ENCODE peak calls at places on chromosomes 7 and 10, in eight cellular contexts. Z is Caki2; C is smooth muscle cell of the brain vasculature; X is HuH-7.5; P is nephron progenitor cell; F is mesendoderm; K is iPS DF 19.7; N is stimulated activated CD4-positive, alpha-beta T cell treated with anti-CD3 and anti-CD28 coated beads, Interleukin-2, amount 100 ng/mL, for 24 hours. E is an unnamed sample.

GRCh38 chr7:102107474-102108104 is 179.1 kb upstream of the SH2B2 start:
- DNase-seq in Z (no peak), C (no peak), X (no peak), P (no peak), F (no peak), K (no peak), N (no peak), E (no peak)

GRCh38 chr7:124686543-124687161 is 78.9 kb downstream of the GPR37 start:
- DNase-seq in Z (no peak), C (no peak), X (no peak), P (no peak), F (no peak), K (no peak), N (no peak), E (no peak)

GRCh38 chr10:12566161-12567115 is 217.1 kb downstream of the CAMK1D start:
- DNase-seq in Z (no peak), C (peak; percentile 6), X (no peak), P (no peak), F (no peak), K (no peak), N (no peak), E (no peak)

GRCh38 chr7:33537078-33537477 is 368.3 kb upstream of the BMPER start:
- DNase-seq in Z (no peak), C (no peak), X (no peak), P (no peak), F (no peak), K (no peak), N (no peak), E (no peak)

GRCh38 chr10:5656737-5657579 is 9.4 kb downstream of the ASB13 start:
- DNase-seq in Z (no peak), C (no peak), X (no peak), P (no peak), F (no peak), K (no peak), N (no peak), E (no peak)

GRCh38 chr10:43606323-43607198 is at the start of gene ZNF485:
- DNase-seq in Z (peak; percentile 48), C (no peak), X (peak; percentile 43), P (peak; percentile 71), F (peak; percentile 82), K (peak; percentile 54), N (peak; percentile 73), E (peak; percentile 90)

GRCh38 chr7:128379900-128380806 is 18.7 kb upstream of the PRRT4 start:
- DNase-seq in Z (no peak), C (no peak), X (no peak), P (no peak), F (no peak), K (no peak), N (no peak), E (no peak)

GRCh38 chr10:128103229-128103714 is 23.0 kb downstream of the MKI67 start:
- DNase-seq in Z (no peak), C (no peak), X (no peak), P (no peak), F (no peak), K (no peak), N (no peak), E (no peak)

GRCh38 chr10:131169146-131169545 is 142.4 kb downstream of the TCERG1L start:
- DNase-seq in Z (no peak), C (no peak), X (no peak), P (no peak), F (no peak), K (no peak), N (no peak), E (no peak)

GRCh38 chr7:146366938-146367337 is 250.3 kb downstream of the CNTNAP2 start:
- DNase-seq in Z (no peak), C (no peak), X (no peak), P (no peak), F (no peak), K (no peak), N (no peak), E (no peak)

GRCh38 chr7:121744319-121744718 is 128.6 kb upstream of the PTPRZ1 start:
- DNase-seq in Z (no peak), C (no peak), X (no peak), P (no peak), F (no peak), K (no peak), N (no peak), E (no peak)

GRCh38 chr7:42925630-42926029 is 6.3 kb downstream of the PSMA2 start:
- DNase-seq in Z (no peak), C (no peak), X (no peak), P (no peak), F (no peak), K (no peak), N (no peak), E (no peak)

GRCh38 chr10:44383749-44384600 is 922 bp downstream of the CXCL12 start:
- DNase-seq in Z (no peak), C (no peak), X (no peak), P (peak; percentile 57), F (peak; percentile 44), K (no peak), N (peak; percentile 8), E (peak; percentile 76)

GRCh38 chr10:80484243-80484642 is 30.1 kb downstream of the TSPAN14 start:
- DNase-seq in Z (no peak), C (no peak), X (no peak), P (no peak), F (no peak), K (no peak), N (no peak), E (no peak)

GRCh38 chr7:135644154-135644553 is 18.2 kb upstream of the STMP1 start:
- DNase-seq in Z (no peak), C (no peak), X (no peak), P (no peak), F (no peak), K (no peak), N (no peak), E (no peak)

GRCh38 chr7:155839461-155839860 is 27.2 kb upstream of the SHH start:
- DNase-seq in Z (no peak), C (no peak), X (no peak), P (no peak), F (no peak), K (no peak), N (no peak), E (no peak)

GRCh38 chr10:68231106-68231901 is 609 bp downstream of the ATOH7 start:
- DNase-seq in Z (peak; percentile 71), C (no peak), X (peak; percentile 87), P (peak; percentile 80), F (peak; percentile 85), K (no peak), N (peak; percentile 27), E (peak; percentile 94)

GRCh38 chr7:104661575-104661974 is 333.2 kb downstream of the LHFPL3 start:
- DNase-seq in Z (no peak), C (no peak), X (no peak), P (no peak), F (no peak), K (no peak), N (no peak), E (no peak)

GRCh38 chr7:150898475-150899011 is 46.2 kb downstream of the AOC1 start:
- DNase-seq in Z (peak; percentile 53), C (peak; percentile 29), X (peak; percentile 72), P (peak; percentile 88), F (peak; percentile 80), K (no peak), N (peak; percentile 84), E (peak; percentile 81)

GRCh38 chr7:26169271-26169670 is 17.3 kb downstream of the NFE2L3 start:
- DNase-seq in Z (no peak), C (no peak), X (no peak), P (no peak), F (no peak), K (no peak), N (no peak), E (no peak)